ENCODE peak calls at places on chromosomes 5 and 9, in eight cellular contexts. H is neural progenitor cell, E is aorta, D is WTC11, N is HepG2, J is dorsolateral prefrontal cortex, U is NCI-H1092 treated with DMSO at 0.1 percent for 48 hours, F is HFFc6. R is an unnamed sample.

GRCh38 chr5:40547557-40547956 is 132.2 kb upstream of the PTGER4 start:
- DNase-seq in F (no peak), U (no peak), D (no peak), J (no peak), E (no peak), H (no peak), N (no peak), R (no peak)

GRCh38 chr9:123358181-123358894 is 2.3 kb downstream of the CRB2 start:
- DNase-seq in U (no peak), E (no peak), N (no peak), J (peak), D (no peak), H (peak), F (no peak), R (peak)

GRCh38 chr5:176530983-176531901 is 6.0 kb downstream of the RNF44 start:
- DNase-seq in E (peak), N (no peak), H (no peak), F (peak), D (no peak), U (peak), J (peak), R (peak)

GRCh38 chr5:143354025-143354424 is 49.5 kb downstream of the NR3C1 start:
- DNase-seq in D (no peak), F (no peak), J (no peak), N (no peak), H (no peak), E (no peak), U (no peak), R (no peak)

GRCh38 chr5:56447232-56447631 is 214.1 kb upstream of the ANKRD55 start:
- DNase-seq in J (no peak), F (no peak), D (no peak), H (no peak), U (no peak), N (peak), E (no peak), R (no peak)

GRCh38 chr9:128127568-128127989 is at the start of gene PTGES2:
- DNase-seq in N (peak), D (peak), J (peak), F (peak), H (peak), U (peak), E (peak), R (peak)

GRCh38 chr9:134474058-134474370 is 147.8 kb downstream of the RXRA start:
- DNase-seq in N (no peak), H (no peak), J (no peak), F (peak), U (no peak), E (no peak), D (no peak), R (no peak)

GRCh38 chr5:141879941-141880738 is 1.9 kb upstream of the PCDH1 start:
- DNase-seq in E (no peak), F (no peak), U (no peak), H (peak), N (no peak), J (peak), D (no peak), R (peak)

GRCh38 chr5:2112128-2112808 is 229.5 kb upstream of the IRX4 start:
- DNase-seq in D (no peak), J (no peak), H (peak), U (peak), F (no peak), E (no peak), N (no peak), R (no peak)

GRCh38 chr9:133188006-133188842 is 20.8 kb downstream of the OBP2B start:
- DNase-seq in U (peak), D (peak), E (peak), N (peak), F (no peak), J (no peak), H (peak), R (no peak)

GRCh38 chr9:71783120-71783523 is 14.8 kb upstream of the CEMIP2 start:
- DNase-seq in J (no peak), N (peak), U (no peak), D (no peak), E (no peak), F (no peak), H (no peak), R (peak)

GRCh38 chr9:94697972-94698581 is 28.4 kb upstream of the AOPEP start:
- DNase-seq in D (no peak), F (peak), J (no peak), N (peak), U (peak), E (no peak), H (peak), R (no peak)

GRCh38 chr9:214488-215448 is at the start of gene DOCK8:
- DNase-seq in D (peak), U (no peak), J (no peak), E (peak), N (peak), H (peak), F (no peak), R (no peak)

GRCh38 chr9:30522486-30522885 is 1862.0 kb upstream of the ACO1 start:
- DNase-seq in J (peak), U (no peak), F (no peak), D (no peak), E (no peak), N (no peak), H (no peak), R (no peak)

GRCh38 chr9:16136961-16137360 is 584.1 kb downstream of the CCDC171 start:
- DNase-seq in D (no peak), U (no peak), N (no peak), F (peak), E (no peak), H (no peak), J (no peak), R (no peak)

GRCh38 chr5:62124266-62124665 is 181.7 kb upstream of the KIF2A start:
- DNase-seq in D (peak), E (no peak), F (no peak), U (peak), J (no peak), N (no peak), H (peak), R (no peak)

GRCh38 chr9:134575817-134576176 is 65.8 kb upstream of the COL5A1 start:
- DNase-seq in D (no peak), J (peak), H (no peak), F (no peak), U (no peak), E (peak), N (no peak), R (no peak)

GRCh38 chr9:14891332-14891731 is 18.9 kb downstream of the FREM1 start:
- DNase-seq in D (no peak), F (no peak), J (no peak), E (no peak), H (no peak), N (no peak), U (no peak), R (no peak)